ENCODE peak calls at places on chromosome 21, in seven cellular contexts. L, B, Y, N, F, T and J are unnamed samples.

GRCh38 chr21:45869121-45870007 is 112.2 kb upstream of the COL6A1 start:
- DNase-seq in L (no peak), B (no peak), Y (no peak), N (no peak), F (no peak), T (no peak), J (no peak)

GRCh38 chr21:35026617-35027557 is 22.2 kb downstream of the RUNX1 start:
- DNase-seq in L (peak), B (no peak), Y (peak), N (no peak), F (no peak), T (no peak), J (no peak)

GRCh38 chr21:41878831-41879189 is 334 bp downstream of the PRDM15 start:
- DNase-seq in L (peak), B (peak), Y (peak), N (no peak), F (no peak), T (peak), J (no peak)

GRCh38 chr21:39175154-39175553 is 8.1 kb downstream of the PSMG1 start:
- DNase-seq in L (no peak), B (no peak), Y (no peak), N (no peak), F (no peak), T (peak), J (no peak)

GRCh38 chr21:15703932-15704331 is 25.9 kb upstream of the USP25 start:
- DNase-seq in L (no peak), B (no peak), Y (no peak), N (no peak), F (no peak), T (no peak), J (no peak)

GRCh38 chr21:41845310-41846032 is 33.7 kb downstream of the PRDM15 start:
- DNase-seq in L (no peak), B (no peak), Y (no peak), N (no peak), F (no peak), T (no peak), J (no peak)

GRCh38 chr21:42395910-42396625 is at the start of gene TMPRSS3:
- DNase-seq in L (no peak), B (no peak), Y (no peak), N (peak), F (no peak), T (no peak), J (no peak)

GRCh38 chr21:31382060-31382459 is 38.0 kb upstream of the TIAM1 start:
- DNase-seq in L (no peak), B (no peak), Y (no peak), N (no peak), F (no peak), T (no peak), J (no peak)

GRCh38 chr21:38229260-38229877 is 27.4 kb upstream of the KCNJ15 start:
- DNase-seq in L (no peak), B (no peak), Y (no peak), N (no peak), F (no peak), T (no peak), J (no peak)

GRCh38 chr21:38675450-38675849 is 130.3 kb upstream of the ETS2 start:
- DNase-seq in L (no peak), B (no peak), Y (no peak), N (no peak), F (no peak), T (no peak), J (no peak)

GRCh38 chr21:18499761-18500376 is 96.3 kb upstream of the TMPRSS15 start:
- DNase-seq in L (peak), B (no peak), Y (peak), N (no peak), F (no peak), T (peak), J (no peak)

GRCh38 chr21:28181730-28182129 is 810.9 kb downstream of the LTN1 start:
- DNase-seq in L (no peak), B (no peak), Y (no peak), N (no peak), F (no peak), T (no peak), J (no peak)

GRCh38 chr21:35578831-35579470 is 481.4 kb downstream of the SETD4 start:
- DNase-seq in L (peak), B (no peak), Y (no peak), N (no peak), F (no peak), T (no peak), J (no peak)

GRCh38 chr21:37220981-37221664 is 46.0 kb downstream of the VPS26C start:
- DNase-seq in L (peak), B (peak), Y (peak), N (no peak), F (peak), T (peak), J (peak)

GRCh38 chr21:31931644-31932469 is 59.0 kb downstream of the HUNK start:
- DNase-seq in L (no peak), B (no peak), Y (no peak), N (no peak), F (no peak), T (no peak), J (no peak)

GRCh38 chr21:25995283-25995682 is 175.3 kb downstream of the APP start:
- DNase-seq in L (no peak), B (no peak), Y (no peak), N (no peak), F (no peak), T (no peak), J (no peak)

GRCh38 chr21:42672699-42673458 is 19.5 kb downstream of the PDE9A start:
- DNase-seq in L (no peak), B (peak), Y (no peak), N (no peak), F (no peak), T (no peak), J (peak)

GRCh38 chr21:46054447-46054846 is 43.5 kb upstream of the COL6A2 start:
- DNase-seq in L (peak), B (no peak), Y (no peak), N (no peak), F (no peak), T (no peak), J (no peak)

GRCh38 chr21:28770867-28771661 is 221.6 kb downstream of the LTN1 start:
- DNase-seq in L (no peak), B (no peak), Y (no peak), N (no peak), F (no peak), T (no peak), J (no peak)

GRCh38 chr21:44494418-44494817 is 39.1 kb downstream of the LRRC3 start:
- DNase-seq in L (no peak), B (no peak), Y (no peak), N (no peak), F (no peak), T (no peak), J (no peak)

GRCh38 chr21:41917531-41917930 is 36.3 kb downstream of the C2CD2 start:
- DNase-seq in L (no peak), B (no peak), Y (no peak), N (no peak), F (no peak), T (no peak), J (no peak)

GRCh38 chr21:35924714-35925301 is 135.5 kb downstream of the SETD4 start:
- DNase-seq in L (no peak), B (peak), Y (no peak), N (no peak), F (no peak), T (no peak), J (peak)

GRCh38 chr21:46001821-46002681 is 20.5 kb downstream of the COL6A1 start:
- DNase-seq in L (no peak), B (no peak), Y (no peak), N (no peak), F (no peak), T (no peak), J (no peak)

GRCh38 chr21:44382536-44382935 is 29.1 kb downstream of the TRPM2 start:
- DNase-seq in L (no peak), B (no peak), Y (no peak), N (no peak), F (no peak), T (no peak), J (no peak)

GRCh38 chr21:22189278-22189677 is 1191.1 kb downstream of the NCAM2 start:
- DNase-seq in L (no peak), B (no peak), Y (no peak), N (no peak), F (no peak), T (no peak), J (no peak)

GRCh38 chr21:28148400-28149064 is 844.1 kb downstream of the LTN1 start:
- DNase-seq in L (no peak), B (no peak), Y (no peak), N (no peak), F (no peak), T (no peak), J (no peak)

GRCh38 chr21:36589352-36589971 is 109.5 kb upstream of the SIM2 start:
- DNase-seq in L (no peak), B (peak), Y (no peak), N (no peak), F (no peak), T (peak), J (no peak)

GRCh38 chr21:44378646-44379581 is 25.5 kb downstream of the TRPM2 start:
- DNase-seq in L (no peak), B (no peak), Y (no peak), N (no peak), F (no peak), T (no peak), J (no peak)

GRCh38 chr21:46268371-46268770 is 17.0 kb downstream of the MCM3AP start:
- DNase-seq in L (no peak), B (no peak), Y (no peak), N (no peak), F (no peak), T (no peak), J (no peak)

GRCh38 chr21:16608209-16608830 is 878.5 kb downstream of the USP25 start:
- DNase-seq in L (no peak), B (no peak), Y (no peak), N (no peak), F (no peak), T (no peak), J (no peak)